ENCODE peak calls at places on chromosomes 6 and 20, in five cellular contexts. T is cardiac fibroblast, N is lung, F is Panc1, Z is fibroblast of mammary gland. D is an unnamed sample.

GRCh38 chr6:31293343-31293742 is 21.5 kb upstream of the HLA-C start:
- DNase-seq in T (peak; percentile 42), N (no peak), F (no peak), Z (peak; percentile 37), D (peak; percentile 44)

GRCh38 chr6:24581084-24581669 is 64.8 kb downstream of the KIAA0319 start:
- DNase-seq in T (peak; percentile 74), N (peak; percentile 72), F (peak; percentile 58), Z (peak; percentile 58), D (peak; percentile 71)

GRCh38 chr20:19969507-19970255 is 47.5 kb upstream of the NAA20 start:
- DNase-seq in T (no peak), N (no peak), F (no peak), Z (no peak), D (no peak)

GRCh38 chr6:131293472-131293911 is 158.2 kb downstream of the AKAP7 start:
- DNase-seq in T (no peak), N (no peak), F (no peak), Z (no peak), D (no peak)

GRCh38 chr6:49522710-49523593 is 23.2 kb downstream of the GLYATL3 start:
- DNase-seq in T (no peak), N (no peak), F (no peak), Z (no peak), D (no peak)

GRCh38 chr6:89462503-89462902 is 29.6 kb downstream of the ANKRD6 start:
- DNase-seq in T (no peak), N (no peak), F (no peak), Z (no peak), D (no peak)

GRCh38 chr6:168333039-168333438 is 13.5 kb upstream of the DACT2 start:
- DNase-seq in T (no peak), N (no peak), F (no peak), Z (no peak), D (no peak)

GRCh38 chr6:110731898-110732297 is 83.4 kb downstream of the CDK19 start:
- DNase-seq in T (no peak), N (no peak), F (no peak), Z (peak; percentile 10), D (no peak)

DNA sequence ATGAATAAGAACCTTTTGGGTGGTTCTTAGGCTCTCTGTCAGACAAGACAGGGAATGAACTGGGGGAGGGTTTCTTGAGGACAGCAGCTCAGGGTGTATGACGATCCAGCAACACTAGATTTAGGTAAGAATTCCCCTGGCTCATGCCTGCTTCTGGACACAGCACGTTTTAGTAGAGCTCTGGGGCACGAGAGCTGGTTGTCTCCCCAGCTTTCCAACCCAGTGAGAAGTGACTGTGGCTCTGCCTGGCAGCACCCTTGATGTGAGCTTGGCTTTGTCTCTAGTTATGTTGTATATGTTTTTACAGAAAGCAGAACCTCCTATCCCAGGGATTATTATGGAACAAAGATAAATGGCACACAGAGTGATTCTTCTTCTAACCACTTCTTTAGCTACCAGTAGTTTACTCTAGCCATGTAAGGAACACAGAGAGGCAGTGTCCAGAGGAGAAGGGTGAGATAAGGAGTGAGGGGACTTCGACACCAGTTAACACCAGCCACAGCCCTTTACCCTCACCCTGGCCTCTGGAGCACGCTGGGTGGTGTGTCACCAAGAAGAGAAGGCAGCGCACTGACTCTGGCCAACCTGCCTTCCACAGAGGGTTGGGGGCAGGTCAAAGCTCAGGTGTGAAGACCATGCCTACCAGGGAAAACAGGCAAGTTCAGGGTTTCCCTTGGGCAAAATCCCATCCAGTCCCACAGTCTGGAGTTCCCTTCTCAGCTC is 3.9 kb downstream of the APOBEC2 start:
- DNase-seq in T (no peak), N (no peak), F (no peak), Z (no peak), D (no peak)
- H3K4me3 ChIP-seq in T (no peak overlapping the region), N (no peak overlapping the region), F (no peak overlapping the region), Z (no peak overlapping the region), D (no peak overlapping the region)

GRCh38 chr6:54737247-54737646 is 109.3 kb upstream of the FAM83B start:
- DNase-seq in T (peak; percentile 4), N (no peak), F (no peak), Z (peak; percentile 2), D (no peak)
- TF ChIP-seq CTCF in T (peak; percentile 23), N (no peak), F (peak; percentile 46), Z (peak; percentile 26), D (peak; percentile 27)

GRCh38 chr6:81806793-81807565 is 54.5 kb upstream of the TENT5A start:
- DNase-seq in T (no peak), N (no peak), F (no peak), Z (no peak), D (no peak)

GRCh38 chr6:81808834-81809598 is 56.5 kb upstream of the TENT5A start:
- DNase-seq in T (peak; percentile 12), N (no peak), F (no peak), Z (no peak), D (peak; percentile 59)

GRCh38 chr6:81814365-81815109 is 62.1 kb upstream of the TENT5A start:
- DNase-seq in T (peak; percentile 52), N (no peak), F (no peak), Z (peak; percentile 71), D (peak; percentile 62)

GRCh38 chr6:81816387-81816786 is 63.9 kb upstream of the TENT5A start:
- DNase-seq in T (no peak), N (no peak), F (no peak), Z (peak; percentile 36), D (no peak)

DNA sequence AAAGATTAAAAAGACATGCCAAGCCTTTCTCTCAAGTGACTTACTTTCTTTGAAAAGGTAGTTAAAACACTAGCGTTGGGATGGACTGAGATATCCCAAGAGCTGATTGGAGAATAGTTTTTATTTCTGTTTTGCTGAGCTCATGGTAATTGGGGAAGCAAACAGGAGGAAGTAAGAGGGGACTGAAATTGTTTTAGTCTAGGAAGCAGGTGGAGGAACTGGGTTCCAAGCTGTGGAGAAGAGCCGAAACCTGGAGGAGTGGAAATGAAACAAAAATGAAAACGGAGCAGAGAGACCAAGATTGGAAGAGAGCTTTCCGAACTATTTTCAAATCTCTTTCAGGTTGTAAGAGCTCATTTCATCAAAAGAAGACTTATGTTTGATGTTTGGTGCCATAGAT is 59.9 kb upstream of the TENT5A start:
- DNase-seq in T (no peak), N (no peak), F (no peak), Z (no peak), D (no peak)
- H3K4me3 ChIP-seq in T (no peak overlapping the region), N (no peak overlapping the region), F (no peak overlapping the region), Z (no peak overlapping the region), D (no peak overlapping the region)

DNA sequence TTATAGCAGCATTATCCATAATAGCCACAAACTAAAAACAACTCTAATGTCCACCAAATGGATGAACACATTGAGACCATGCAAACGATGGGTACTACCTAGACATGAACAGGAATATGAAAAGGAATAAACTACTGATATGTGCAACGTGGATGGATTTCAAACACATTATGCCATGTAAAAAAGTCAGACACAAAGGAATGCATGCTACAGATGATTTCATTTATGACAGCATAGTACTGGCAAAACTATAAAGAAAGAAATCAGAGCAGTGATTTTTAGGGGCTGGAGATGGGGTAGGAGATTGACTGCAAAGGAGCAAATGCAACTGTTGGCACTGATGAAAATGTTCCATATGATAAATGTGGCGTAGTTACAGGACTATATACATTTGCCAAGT is 13.4 kb upstream of the COL12A1 start:
- DNase-seq in T (no peak), N (no peak), F (no peak), Z (no peak), D (no peak)
- TF ChIP-seq CTCF in T (no peak), N (no peak), F (no peak), Z (no peak), D (no peak)

GRCh38 chr6:132392292-132392691 is 9.0 kb downstream of the MOXD1 start:
- DNase-seq in T (no peak), N (no peak), F (no peak), Z (no peak), D (no peak)
- H3K4me3 ChIP-seq in T (no peak overlapping the region), N (no peak overlapping the region), F (no peak overlapping the region), Z (no peak overlapping the region), D (no peak overlapping the region)

GRCh38 chr6:34189806-34190503 is 44.1 kb upstream of the GRM4 start:
- DNase-seq in T (no peak), N (no peak), F (no peak), Z (no peak), D (no peak)
- TF ChIP-seq CTCF in T (no peak), N (no peak), F (no peak), Z (no peak), D (no peak)

GRCh38 chr20:17571967-17572638 is 2.2 kb downstream of the DSTN start:
- DNase-seq in T (no peak), N (no peak), F (no peak), Z (no peak), D (no peak)
- H3K4me3 ChIP-seq in T (no peak overlapping the region), N (peak overlapping the region; percentile 13), F (peak overlapping the region; percentile 88), Z (peak overlapping the region; percentile 14), D (peak overlapping the region; percentile 85)

GRCh38 chr6:157571269-157571668 is 190.3 kb downstream of the ZDHHC14 start:
- DNase-seq in T (no peak), N (no peak), F (no peak), Z (no peak), D (no peak)
- TF ChIP-seq CTCF in T (no peak), N (no peak), F (no peak), Z (no peak), D (no peak)

GRCh38 chr20:25061103-25061799 is 3.3 kb upstream of the ACSS1 start:
- DNase-seq in T (no peak), N (no peak), F (no peak), Z (no peak), D (no peak)

GRCh38 chr20:25059866-25060465 is 2.0 kb upstream of the ACSS1 start:
- DNase-seq in T (no peak), N (no peak), F (no peak), Z (no peak), D (no peak)

GRCh38 chr20:25058051-25058796 is at the start of gene ACSS1:
- DNase-seq in T (no peak), N (peak; percentile 70), F (no peak), Z (no peak), D (peak; percentile 34)

GRCh38 chr20:25058797-25059486 is 1.0 kb upstream of the ACSS1 start:
- DNase-seq in T (no peak), N (no peak), F (no peak), Z (no peak), D (no peak)

GRCh38 chr20:25059487-25059820 is 1.5 kb upstream of the ACSS1 start:
- DNase-seq in T (no peak), N (no peak), F (no peak), Z (no peak), D (no peak)
- H3K4me3 ChIP-seq in T (no peak overlapping the region), N (no peak overlapping the region), F (no peak overlapping the region), Z (no peak overlapping the region), D (no peak overlapping the region)